ENCODE peak calls at places on chromosomes 7 and 10, in seven cellular contexts. M is HEK293T, H is GM12878, S is WTC11, V is HepG2, L is HCT116, D is K562. Z is an unnamed sample.
A peak's percentile ranks its signal among the peaks of the same experiment; 100 is the strongest.

GRCh38 chr10:112395809-112396530 is 22.1 kb downstream of the ACSL5 start:
- DNase-seq in M (no peak), H (no peak), S (no peak), V (no peak), L (no peak), D (no peak), Z (no peak)

GRCh38 chr7:108299251-108300014 is 156.8 kb downstream of the NRCAM start:
- DNase-seq in M (no peak), H (no peak), S (no peak), V (no peak), L (no peak), D (no peak), Z (no peak)

GRCh38 chr7:101953248-101953819 is 135.9 kb downstream of the CUX1 start:
- DNase-seq in M (no peak), H (peak; percentile 48), S (no peak), V (no peak), L (peak; percentile 23), D (no peak), Z (no peak)

GRCh38 chr7:84060760-84061261 is 133.8 kb downstream of the SEMA3A start:
- DNase-seq in M (no peak), H (no peak), S (no peak), V (no peak), L (no peak), D (no peak), Z (no peak)

GRCh38 chr7:27242580-27243339 is at the start of gene EVX1:
- DNase-seq in M (no peak), H (no peak), S (no peak), V (no peak), L (no peak), D (no peak), Z (no peak)

GRCh38 chr10:1536341-1536740 is 201.0 kb downstream of the ADARB2 start:
- DNase-seq in M (no peak), H (no peak), S (no peak), V (no peak), L (no peak), D (no peak), Z (no peak)

GRCh38 chr10:122487231-122487765 is 25.9 kb downstream of the HTRA1 start:
- DNase-seq in M (peak; percentile 69), H (no peak), S (no peak), V (no peak), L (no peak), D (no peak), Z (no peak)

GRCh38 chr7:83468251-83468739 is 180.6 kb downstream of the SEMA3E start:
- DNase-seq in M (peak; percentile 53), H (peak; percentile 83), S (peak; percentile 56), V (peak; percentile 26), L (peak; percentile 89), D (peak; percentile 20), Z (no peak)

GRCh38 chr7:29987821-29988317 is 1.7 kb downstream of the SCRN1 start:
- DNase-seq in M (peak; percentile 48), H (no peak), S (no peak), V (peak; percentile 92), L (peak; percentile 89), D (no peak), Z (no peak)

GRCh38 chr10:70496341-70497119 is 18.0 kb downstream of the PALD1 start:
- DNase-seq in M (no peak), H (no peak), S (no peak), V (no peak), L (no peak), D (no peak), Z (no peak)

GRCh38 chr10:70494536-70494935 is 16.0 kb downstream of the PALD1 start:
- DNase-seq in M (no peak), H (no peak), S (no peak), V (no peak), L (no peak), D (no peak), Z (no peak)

GRCh38 chr10:70497120-70497545 is 18.6 kb downstream of the PALD1 start:
- DNase-seq in M (no peak), H (no peak), S (no peak), V (no peak), L (no peak), D (no peak), Z (no peak)

GRCh38 chr10:70494966-70495365 is 16.4 kb downstream of the PALD1 start:
- DNase-seq in M (no peak), H (no peak), S (no peak), V (no peak), L (no peak), D (no peak), Z (no peak)

DNA sequence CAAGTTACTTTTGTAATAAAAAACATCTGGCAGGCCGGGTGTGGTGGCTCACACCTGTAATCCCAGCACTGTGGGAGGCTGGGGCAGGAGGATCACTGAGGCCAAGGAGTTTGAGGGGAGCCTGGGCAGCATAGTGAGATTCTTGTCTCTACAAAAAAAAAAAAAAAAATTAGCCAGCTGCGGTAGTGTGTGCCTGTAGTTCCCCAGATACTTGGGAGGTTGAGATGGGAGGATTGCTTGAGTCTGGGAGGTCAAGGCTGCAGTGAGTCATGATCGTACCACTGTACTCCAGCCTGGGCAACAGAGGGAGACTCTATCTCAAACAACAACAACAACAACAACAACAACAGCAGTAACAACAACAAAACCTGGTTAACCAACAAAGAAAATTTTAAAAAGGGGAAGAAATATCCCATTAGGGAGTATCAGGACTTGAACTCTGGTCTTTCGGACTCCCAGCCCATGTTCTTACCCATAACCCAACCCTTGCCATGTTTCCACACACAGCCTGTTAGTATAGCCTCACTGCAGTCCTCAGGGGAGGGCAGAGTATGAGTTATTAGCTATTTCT is 17.2 kb downstream of the PALD1 start:
- DNase-seq in M (no peak), H (no peak), S (no peak), V (no peak), L (no peak), D (no peak), Z (no peak)
- TF ChIP-seq SP1 in M (no peak), H (no peak), S (no peak), V (no peak), L (no peak), D (no peak), Z (no peak)

DNA sequence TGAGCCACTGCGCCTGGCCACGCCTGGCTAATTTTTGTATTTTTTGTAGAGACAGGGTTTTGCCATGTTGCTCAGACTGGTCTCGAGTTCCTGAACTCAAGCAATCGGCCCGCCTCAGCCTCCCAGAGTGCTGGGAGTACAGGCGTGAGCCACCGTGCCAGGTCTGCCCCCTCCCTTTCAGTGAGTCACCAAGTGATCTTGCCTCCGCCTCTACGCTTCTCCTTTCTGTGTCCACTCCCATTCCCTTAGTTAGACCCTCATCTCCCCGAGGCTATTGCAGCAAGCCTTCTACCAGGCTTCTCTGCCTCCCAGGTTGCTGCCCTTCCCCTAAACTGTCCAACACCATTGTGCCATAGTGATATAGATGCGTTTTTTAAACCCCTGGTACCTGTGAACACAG is 32.9 kb downstream of the CDC123 start:
- DNase-seq in M (no peak), H (no peak), S (no peak), V (no peak), L (no peak), D (no peak), Z (no peak)
- TF ChIP-seq SP1 in M (no peak), H (no peak), S (no peak), V (no peak), L (no peak), D (no peak), Z (no peak)

GRCh38 chr10:91286572-91286971 is 66.1 kb downstream of the PCGF5 start:
- DNase-seq in M (no peak), H (no peak), S (no peak), V (no peak), L (no peak), D (no peak), Z (no peak)

GRCh38 chr10:91289295-91289694 is 68.8 kb downstream of the PCGF5 start:
- DNase-seq in M (no peak), H (no peak), S (no peak), V (no peak), L (no peak), D (no peak), Z (no peak)

GRCh38 chr10:91287912-91288311 is 67.4 kb downstream of the PCGF5 start:
- DNase-seq in M (no peak), H (no peak), S (no peak), V (no peak), L (no peak), D (no peak), Z (peak; percentile 24)

GRCh38 chr10:91284486-91285090 is 64.1 kb downstream of the PCGF5 start:
- DNase-seq in M (no peak), H (no peak), S (no peak), V (no peak), L (no peak), D (no peak), Z (no peak)

DNA sequence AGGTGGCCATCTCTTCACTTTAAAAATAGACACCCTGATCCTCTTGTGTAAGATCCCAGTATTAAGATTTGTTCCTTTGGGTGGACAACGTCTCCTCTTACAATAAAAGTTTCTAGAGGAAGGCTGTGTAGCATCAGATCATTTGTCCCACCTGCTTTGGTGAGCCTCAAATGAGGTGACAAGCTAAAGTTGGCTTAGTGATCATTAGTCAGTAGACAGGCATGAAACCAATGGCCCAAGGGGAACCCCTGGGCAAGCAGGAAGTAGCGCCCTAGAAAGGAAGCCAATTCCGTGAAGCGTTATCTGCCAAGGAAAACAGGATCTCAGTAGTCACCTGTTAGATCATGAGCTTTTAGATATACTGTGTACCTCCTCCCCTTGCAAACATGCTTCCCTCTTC is 66.8 kb downstream of the PCGF5 start:
- DNase-seq in M (no peak), H (no peak), S (no peak), V (no peak), L (no peak), D (no peak), Z (no peak)
- TF ChIP-seq SP1 in M (no peak), H (no peak), S (no peak), V (no peak), L (no peak), D (no peak), Z (no peak)

GRCh38 chr10:11242443-11243386 is 225.0 kb downstream of the CELF2 start:
- DNase-seq in M (no peak), H (peak; percentile 90), S (no peak), V (no peak), L (no peak), D (no peak), Z (no peak)
- TF ChIP-seq SP1 in M (no peak), H (no peak), S (no peak), V (no peak), L (no peak), D (no peak), Z (no peak)

GRCh38 chr7:38309555-38309954 is 36.1 kb upstream of the TARP start:
- DNase-seq in M (no peak), H (no peak), S (no peak), V (no peak), L (no peak), D (no peak), Z (no peak)

GRCh38 chr7:38310601-38311057 is 37.2 kb upstream of the TARP start:
- DNase-seq in M (no peak), H (no peak), S (no peak), V (no peak), L (no peak), D (no peak), Z (no peak)

GRCh38 chr7:38312776-38313175 is 39.3 kb upstream of the TARP start:
- DNase-seq in M (no peak), H (no peak), S (no peak), V (no peak), L (no peak), D (no peak), Z (no peak)

GRCh38 chr7:38307640-38308039 is 34.2 kb upstream of the TARP start:
- DNase-seq in M (no peak), H (no peak), S (no peak), V (no peak), L (no peak), D (no peak), Z (no peak)

GRCh38 chr7:38311329-38311937 is 38.0 kb upstream of the TARP start:
- DNase-seq in M (no peak), H (no peak), S (peak; percentile 36), V (no peak), L (no peak), D (peak; percentile 77), Z (no peak)
- TF ChIP-seq SP1 in M (no peak), H (no peak), S (no peak), V (no peak), L (no peak), D (no peak), Z (no peak)

Z was measured in H1.